ENCODE peak calls at places on chromosomes 16 and 17, in ten cellular contexts. G, A, D, P, M, B, X, Q, R and L are unnamed samples. For H3K4me1, the result is how much of the 10 kb centered on the place peaks cover.

GRCh38 chr16:4529085-4530060 is 9.2 kb downstream of the CDIP1 start:
- DNase-seq in G (no peak), A (no peak), D (no peak), P (no peak), M (no peak), B (no peak), X (peak), Q (peak), R (peak), L (no peak)

GRCh38 chr17:76382305-76382802 is 2.1 kb upstream of the SPHK1 start:
- DNase-seq in G (peak), A (no peak), D (no peak), P (peak), M (no peak), B (no peak), X (peak), Q (peak), R (no peak), L (no peak)

GRCh38 chr16:28067604-28068382 is 4.3 kb upstream of the GSG1L start:
- DNase-seq in G (no peak), A (no peak), D (no peak), P (no peak), M (no peak), B (no peak), X (no peak), Q (no peak), R (peak), L (no peak)

GRCh38 chr17:2418572-2418971 is 17.7 kb upstream of the MNT start:
- DNase-seq in G (no peak), A (no peak), D (no peak), P (no peak), M (no peak), B (no peak), X (no peak), Q (no peak), R (peak), L (no peak)

GRCh38 chr17:50352072-50352692 is 6.3 kb downstream of the XYLT2 start:
- DNase-seq in G (no peak), A (no peak), D (no peak), P (no peak), M (no peak), B (peak), X (no peak), Q (no peak), R (no peak), L (no peak)

GRCh38 chr17:57017625-57018024 is 39.7 kb downstream of the SCPEP1 start:
- DNase-seq in G (no peak), A (no peak), D (no peak), P (no peak), M (no peak), B (no peak), X (no peak), Q (no peak), R (no peak), L (no peak)

GRCh38 chr17:47999612-48000011 is 28.7 kb downstream of the CDK5RAP3 start:
- DNase-seq in G (no peak), A (no peak), D (peak), P (no peak), M (no peak), B (no peak), X (no peak), Q (peak), R (no peak), L (no peak)

GRCh38 chr17:74202879-74203432 is 522 bp upstream of the RPL38 start:
- DNase-seq in G (peak), A (no peak), D (no peak), P (no peak), M (no peak), B (no peak), X (no peak), Q (no peak), R (no peak), L (no peak)

GRCh38 chr17:43068570-43069367 is 43.7 kb downstream of the RND2 start:
- DNase-seq in G (no peak), A (no peak), D (no peak), P (no peak), M (no peak), B (no peak), X (no peak), Q (no peak), R (no peak), L (no peak)

GRCh38 chr17:76969598-76970172 is 101.5 kb downstream of the MGAT5B start:
- DNase-seq in G (peak), A (peak), D (no peak), P (no peak), M (no peak), B (no peak), X (peak), Q (no peak), R (no peak), L (no peak)

GRCh38 chr16:31010539-31010938 is at the start of gene STX1B:
- DNase-seq in G (no peak), A (no peak), D (no peak), P (no peak), M (no peak), B (no peak), X (peak), Q (no peak), R (peak), L (no peak)

GRCh38 chr17:80855196-80855967 is 136.3 kb upstream of the CHMP6 start:
- DNase-seq in G (peak), A (no peak), D (no peak), P (no peak), M (no peak), B (no peak), X (no peak), Q (no peak), R (no peak), L (no peak)
- H3K4me1 ChIP-seq in G (under half), A (under half), D (under half), P (under half), M (under half), B (under half), X (under half), Q (under half), R (under half), L (under half)

GRCh38 chr16:22123146-22123545 is 30.8 kb downstream of the VWA3A start:
- DNase-seq in G (no peak), A (no peak), D (no peak), P (no peak), M (no peak), B (no peak), X (peak), Q (no peak), R (no peak), L (no peak)
- H3K4me3 ChIP-seq in G (no peak), A (no peak), D (no peak), P (no peak), M (no peak), B (no peak), X (no peak), Q (no peak), R (no peak), L (no peak)

GRCh38 chr16:67963325-67964321 is 4.8 kb downstream of the SLC12A4 start:
- DNase-seq in G (peak), A (no peak), D (no peak), P (peak), M (no peak), B (peak), X (peak), Q (no peak), R (no peak), L (no peak)

GRCh38 chr16:67959930-67960329 is 8.5 kb downstream of the SLC12A4 start:
- DNase-seq in G (no peak), A (no peak), D (no peak), P (no peak), M (no peak), B (no peak), X (no peak), Q (no peak), R (no peak), L (no peak)

GRCh38 chr16:67961551-67961957 is 6.9 kb downstream of the SLC12A4 start:
- DNase-seq in G (no peak), A (no peak), D (peak), P (peak), M (no peak), B (peak), X (no peak), Q (no peak), R (no peak), L (no peak)

GRCh38 chr16:67964477-67965131 is 3.8 kb downstream of the SLC12A4 start:
- DNase-seq in G (no peak), A (no peak), D (no peak), P (no peak), M (no peak), B (no peak), X (no peak), Q (no peak), R (no peak), L (no peak)

GRCh38 chr16:67962135-67962534 is 6.3 kb downstream of the SLC12A4 start:
- DNase-seq in G (no peak), A (no peak), D (no peak), P (no peak), M (no peak), B (no peak), X (no peak), Q (no peak), R (no peak), L (no peak)
- H3K4me1 ChIP-seq in G (half or more), A (under half), D (half or more), P (half or more), M (under half), B (half or more), X (under half), Q (under half), R (under half), L (under half)

GRCh38 chr16:85464342-85465305 is 148.5 kb upstream of the GSE1 start:
- DNase-seq in G (no peak), A (no peak), D (no peak), P (no peak), M (no peak), B (no peak), X (no peak), Q (no peak), R (no peak), L (no peak)
- H3K4me3 ChIP-seq in G (no peak), A (no peak), D (no peak), P (no peak), M (no peak), B (no peak), X (no peak), Q (no peak), R (no peak), L (no peak)

DNA sequence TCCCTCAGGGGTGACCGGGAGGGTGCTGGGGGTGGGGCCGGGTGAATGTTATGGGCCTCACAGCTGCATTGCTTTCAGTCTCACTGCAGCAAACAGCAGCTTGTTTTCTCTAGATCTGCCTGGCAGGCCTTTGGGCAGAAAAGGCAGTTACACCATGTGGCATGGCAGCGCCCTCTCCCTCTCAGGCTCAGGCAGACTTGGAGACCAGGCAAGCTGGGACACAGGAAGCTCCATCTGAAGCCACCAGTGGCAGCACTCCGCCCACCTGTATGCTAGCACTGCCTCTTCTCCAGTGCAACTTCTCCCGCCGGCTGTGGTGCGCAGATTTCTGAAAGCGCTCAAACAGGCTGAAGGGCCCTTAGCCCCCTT is 66.4 kb downstream of the MPRIP start:
- DNase-seq in G (no peak), A (peak), D (peak), P (no peak), M (peak), B (peak), X (peak), Q (no peak), R (peak), L (no peak)
- H3K4me1 ChIP-seq in G (half or more), A (under half), D (half or more), P (half or more), M (under half), B (half or more), X (under half), Q (under half), R (under half), L (under half)

GRCh38 chr17:21037117-21037803 is 5.6 kb downstream of the USP22 start:
- DNase-seq in G (no peak), A (no peak), D (no peak), P (no peak), M (no peak), B (no peak), X (no peak), Q (no peak), R (no peak), L (no peak)
- H3K4me3 ChIP-seq in G (no peak), A (no peak), D (no peak), P (no peak), M (no peak), B (no peak), X (peak), Q (no peak), R (peak), L (no peak)

GRCh38 chr16:6446370-6446769 is 886.3 kb upstream of the RBFOX1 start:
- DNase-seq in G (no peak), A (no peak), D (no peak), P (no peak), M (no peak), B (no peak), X (peak), Q (no peak), R (no peak), L (no peak)
- H3K4me1 ChIP-seq in G (under half), A (under half), D (under half), P (under half), M (under half), B (under half), X (under half), Q (under half), R (under half), L (under half)

GRCh38 chr17:79698086-79698690 is 32.6 kb upstream of the ENPP7 start:
- DNase-seq in G (no peak), A (no peak), D (no peak), P (no peak), M (no peak), B (no peak), X (no peak), Q (no peak), R (no peak), L (no peak)

GRCh38 chr17:79699386-79700036 is 31.2 kb upstream of the ENPP7 start:
- DNase-seq in G (no peak), A (no peak), D (no peak), P (no peak), M (no peak), B (no peak), X (peak), Q (no peak), R (no peak), L (no peak)

GRCh38 chr17:79695293-79696158 is 35.2 kb upstream of the ENPP7 start:
- DNase-seq in G (no peak), A (no peak), D (no peak), P (no peak), M (no peak), B (no peak), X (no peak), Q (peak), R (peak), L (no peak)

GRCh38 chr17:79693419-79693818 is 37.3 kb upstream of the ENPP7 start:
- DNase-seq in G (no peak), A (no peak), D (no peak), P (no peak), M (no peak), B (no peak), X (no peak), Q (no peak), R (no peak), L (no peak)

DNA sequence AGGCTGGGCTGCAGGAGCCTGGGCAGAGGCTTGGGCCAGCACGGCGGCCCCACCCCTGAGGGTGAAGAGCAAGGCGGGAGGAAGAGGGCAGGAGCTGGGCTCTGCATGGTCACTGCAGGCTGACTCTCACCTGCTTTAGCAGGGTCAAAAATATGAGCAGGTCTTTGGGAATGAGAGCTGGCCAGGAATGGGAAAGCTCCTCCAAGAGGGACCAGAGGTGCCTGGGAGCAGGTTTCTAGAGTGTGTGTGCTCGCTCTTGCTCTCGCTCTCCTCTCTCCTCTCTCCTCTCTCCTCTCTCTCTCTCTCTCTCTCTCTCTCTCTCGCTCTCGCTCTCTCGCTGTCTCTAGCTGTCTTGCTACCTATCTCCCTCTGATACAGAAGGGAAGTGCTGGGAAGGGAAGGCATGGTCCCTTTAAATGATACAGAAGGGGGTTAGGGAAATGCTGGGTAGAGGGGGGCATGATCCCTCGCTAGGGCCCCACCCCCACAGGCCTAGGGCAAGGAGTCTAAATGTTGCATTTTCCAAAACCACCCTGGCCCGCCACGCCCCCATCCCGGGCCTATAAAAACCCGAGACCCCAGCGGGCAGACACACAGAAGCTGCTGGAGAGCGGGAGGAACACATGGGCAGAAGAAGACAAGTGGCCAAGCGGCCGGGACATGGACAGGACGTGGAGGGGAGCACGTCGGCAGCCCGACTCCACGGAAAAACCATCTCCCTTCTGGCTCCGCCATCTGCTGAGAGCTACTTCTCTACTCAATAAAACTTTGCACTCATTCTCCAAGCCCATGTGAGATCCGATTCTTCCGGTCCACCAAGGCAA is 34.4 kb upstream of the ENPP7 start:
- DNase-seq in G (no peak), A (no peak), D (no peak), P (no peak), M (no peak), B (no peak), X (no peak), Q (no peak), R (no peak), L (no peak)
- H3K4me3 ChIP-seq in G (no peak), A (no peak), D (no peak), P (no peak), M (no peak), B (no peak), X (no peak), Q (no peak), R (no peak), L (no peak)